ENCODE peak calls at places on chromosomes 4 and X, in five cellular contexts. One of them, this sample, is unnamed.

GRCh38 chrX:20980426-20980825 is 393.8 kb upstream of the CNKSR2 start:
- DNase-seq in naive thymus-derived CD8-positive, alpha-beta T cell: no peak
- DNase-seq in activated T-cell treated with anti-CD3 and anti-CD28 coated beads for 4 hours: no peak
- DNase-seq in head of caudate nucleus: no peak
- DNase-seq in RWPE1: no peak
- DNase-seq in this sample: no peak

GRCh38 chr4:108398326-108398725 is 222.1 kb upstream of the RPL34 start:
- DNase-seq in RWPE1: no peak
- DNase-seq in activated T-cell treated with anti-CD3 and anti-CD28 coated beads for 4 hours: no peak
- DNase-seq in head of caudate nucleus: no peak
- DNase-seq in naive thymus-derived CD8-positive, alpha-beta T cell: no peak
- DNase-seq in this sample: no peak

GRCh38 chr4:142585411-142585810 is 260.7 kb downstream of the INPP4B start:
- DNase-seq in RWPE1: no peak
- DNase-seq in activated T-cell treated with anti-CD3 and anti-CD28 coated beads for 4 hours: no peak
- DNase-seq in naive thymus-derived CD8-positive, alpha-beta T cell: no peak
- DNase-seq in head of caudate nucleus: no peak
- DNase-seq in this sample: no peak

GRCh38 chrX:111103246-111103645 is 7.3 kb downstream of the PAK3 start:
- DNase-seq in RWPE1: no peak
- DNase-seq in head of caudate nucleus: no peak
- DNase-seq in activated T-cell treated with anti-CD3 and anti-CD28 coated beads for 4 hours: no peak
- DNase-seq in naive thymus-derived CD8-positive, alpha-beta T cell: no peak
- DNase-seq in this sample: no peak

GRCh38 chr4:118124977-118125376 is 90.7 kb downstream of the NDST3 start:
- DNase-seq in head of caudate nucleus: no peak
- DNase-seq in naive thymus-derived CD8-positive, alpha-beta T cell: no peak
- DNase-seq in activated T-cell treated with anti-CD3 and anti-CD28 coated beads for 4 hours: no peak
- DNase-seq in RWPE1: no peak
- DNase-seq in this sample: peak; percentile 35

GRCh38 chr4:102608190-102608589 is 107.0 kb downstream of the NFKB1 start:
- DNase-seq in head of caudate nucleus: no peak
- DNase-seq in naive thymus-derived CD8-positive, alpha-beta T cell: no peak
- DNase-seq in activated T-cell treated with anti-CD3 and anti-CD28 coated beads for 4 hours: no peak
- DNase-seq in RWPE1: no peak
- DNase-seq in this sample: peak; percentile 59

GRCh38 chr4:2389691-2390090 is 28.8 kb downstream of the ZFYVE28 start:
- DNase-seq in naive thymus-derived CD8-positive, alpha-beta T cell: no peak
- DNase-seq in activated T-cell treated with anti-CD3 and anti-CD28 coated beads for 4 hours: no peak
- DNase-seq in RWPE1: no peak
- DNase-seq in head of caudate nucleus: no peak
- DNase-seq in this sample: no peak

GRCh38 chrX:10158279-10158939 is 1.6 kb downstream of the CLCN4 start:
- DNase-seq in naive thymus-derived CD8-positive, alpha-beta T cell: no peak
- DNase-seq in activated T-cell treated with anti-CD3 and anti-CD28 coated beads for 4 hours: no peak
- DNase-seq in head of caudate nucleus: peak; percentile 76
- DNase-seq in RWPE1: no peak
- DNase-seq in this sample: no peak

GRCh38 chr4:5930456-5930855 is 37.6 kb upstream of the CRMP1 start:
- DNase-seq in RWPE1: no peak
- DNase-seq in naive thymus-derived CD8-positive, alpha-beta T cell: peak; percentile 46
- DNase-seq in activated T-cell treated with anti-CD3 and anti-CD28 coated beads for 4 hours: no peak
- DNase-seq in head of caudate nucleus: no peak
- DNase-seq in this sample: no peak

GRCh38 chrX:20965270-20966044 is 408.8 kb upstream of the CNKSR2 start:
- DNase-seq in RWPE1: no peak
- DNase-seq in activated T-cell treated with anti-CD3 and anti-CD28 coated beads for 4 hours: no peak
- DNase-seq in naive thymus-derived CD8-positive, alpha-beta T cell: no peak
- DNase-seq in head of caudate nucleus: no peak
- DNase-seq in this sample: no peak

GRCh38 chrX:152735860-152736511 is 2.4 kb downstream of the MAGEA12 start:
- DNase-seq in naive thymus-derived CD8-positive, alpha-beta T cell: no peak
- DNase-seq in activated T-cell treated with anti-CD3 and anti-CD28 coated beads for 4 hours: no peak
- DNase-seq in RWPE1: no peak
- DNase-seq in head of caudate nucleus: no peak
- DNase-seq in this sample: no peak

GRCh38 chr4:11014199-11014598 is 329.6 kb upstream of the CLNK start:
- DNase-seq in naive thymus-derived CD8-positive, alpha-beta T cell: no peak
- DNase-seq in RWPE1: no peak
- DNase-seq in activated T-cell treated with anti-CD3 and anti-CD28 coated beads for 4 hours: no peak
- DNase-seq in head of caudate nucleus: no peak
- DNase-seq in this sample: no peak

GRCh38 chrX:137034508-137034872 is 695 bp upstream of the GPR101 start:
- DNase-seq in naive thymus-derived CD8-positive, alpha-beta T cell: no peak
- DNase-seq in activated T-cell treated with anti-CD3 and anti-CD28 coated beads for 4 hours: no peak
- DNase-seq in RWPE1: no peak
- DNase-seq in head of caudate nucleus: no peak
- DNase-seq in this sample: no peak

GRCh38 chr4:43822621-43823020 is 626.0 kb downstream of the KCTD8 start:
- DNase-seq in RWPE1: no peak
- DNase-seq in head of caudate nucleus: no peak
- DNase-seq in naive thymus-derived CD8-positive, alpha-beta T cell: no peak
- DNase-seq in activated T-cell treated with anti-CD3 and anti-CD28 coated beads for 4 hours: no peak
- DNase-seq in this sample: no peak

GRCh38 chr4:1172971-1173757 is 781 bp upstream of the SPON2 start:
- DNase-seq in activated T-cell treated with anti-CD3 and anti-CD28 coated beads for 4 hours: no peak
- DNase-seq in head of caudate nucleus: no peak
- DNase-seq in naive thymus-derived CD8-positive, alpha-beta T cell: no peak
- DNase-seq in RWPE1: no peak
- DNase-seq in this sample: no peak

GRCh38 chr4:10403633-10404445 is 53.4 kb downstream of the ZNF518B start:
- DNase-seq in naive thymus-derived CD8-positive, alpha-beta T cell: no peak
- DNase-seq in head of caudate nucleus: no peak
- DNase-seq in RWPE1: peak; percentile 26
- DNase-seq in activated T-cell treated with anti-CD3 and anti-CD28 coated beads for 4 hours: no peak
- DNase-seq in this sample: peak; percentile 49

GRCh38 chr4:97984545-97985131 is 158.6 kb downstream of the STPG2 start:
- DNase-seq in naive thymus-derived CD8-positive, alpha-beta T cell: no peak
- DNase-seq in activated T-cell treated with anti-CD3 and anti-CD28 coated beads for 4 hours: no peak
- DNase-seq in RWPE1: no peak
- DNase-seq in head of caudate nucleus: no peak
- DNase-seq in this sample: peak; percentile 10

GRCh38 chr4:8323947-8324555 is 54.5 kb downstream of the HTRA3 start:
- DNase-seq in naive thymus-derived CD8-positive, alpha-beta T cell: peak; percentile 22
- DNase-seq in RWPE1: no peak
- DNase-seq in activated T-cell treated with anti-CD3 and anti-CD28 coated beads for 4 hours: no peak
- DNase-seq in head of caudate nucleus: no peak
- DNase-seq in this sample: no peak

GRCh38 chr4:129240816-129241215 is 144.9 kb downstream of the C4orf33 start:
- DNase-seq in activated T-cell treated with anti-CD3 and anti-CD28 coated beads for 4 hours: no peak
- DNase-seq in naive thymus-derived CD8-positive, alpha-beta T cell: no peak
- DNase-seq in RWPE1: no peak
- DNase-seq in head of caudate nucleus: no peak
- DNase-seq in this sample: no peak

GRCh38 chr4:73593631-73594241 is 26.5 kb downstream of the RASSF6 start:
- DNase-seq in RWPE1: no peak
- DNase-seq in head of caudate nucleus: no peak
- DNase-seq in activated T-cell treated with anti-CD3 and anti-CD28 coated beads for 4 hours: no peak
- DNase-seq in naive thymus-derived CD8-positive, alpha-beta T cell: no peak
- DNase-seq in this sample: peak; percentile 65

GRCh38 chrX:317424-318067 is 1.1 kb downstream of the GTPBP6 start:
- DNase-seq in RWPE1: peak; percentile 86
- DNase-seq in activated T-cell treated with anti-CD3 and anti-CD28 coated beads for 4 hours: no peak
- DNase-seq in naive thymus-derived CD8-positive, alpha-beta T cell: peak; percentile 50
- DNase-seq in head of caudate nucleus: no peak
- DNase-seq in this sample: peak; percentile 31

GRCh38 chr4:26124753-26125236 is 196.0 kb upstream of the RBPJ start:
- DNase-seq in head of caudate nucleus: no peak
- DNase-seq in naive thymus-derived CD8-positive, alpha-beta T cell: no peak
- DNase-seq in activated T-cell treated with anti-CD3 and anti-CD28 coated beads for 4 hours: no peak
- DNase-seq in RWPE1: peak; percentile 16
- DNase-seq in this sample: peak; percentile 60

GRCh38 chrX:18098704-18099103 is 122.0 kb downstream of the BEND2 start:
- DNase-seq in RWPE1: no peak
- DNase-seq in activated T-cell treated with anti-CD3 and anti-CD28 coated beads for 4 hours: no peak
- DNase-seq in head of caudate nucleus: peak; percentile 9
- DNase-seq in naive thymus-derived CD8-positive, alpha-beta T cell: no peak
- DNase-seq in this sample: no peak